ENCODE peak calls at places on chromosomes 4 and X, in four cellular contexts. One of them, this sample, is unnamed.

GRCh38 chrX:37921758-37922157 is 74.4 kb upstream of the DYNLT3 start:
- DNase-seq in upper lobe of right lung: no peak
- DNase-seq in mesendoderm: no peak
- DNase-seq in aorta: no peak
- DNase-seq in this sample: peak; percentile 82

GRCh38 chrX:84044051-84044450 is 143.9 kb downstream of the RPS6KA6 start:
- DNase-seq in upper lobe of right lung: no peak
- DNase-seq in mesendoderm: peak; percentile 16
- DNase-seq in aorta: no peak
- DNase-seq in this sample: no peak

GRCh38 chr4:10180927-10181744 is 64.5 kb upstream of the WDR1 start:
- DNase-seq in upper lobe of right lung: no peak
- DNase-seq in aorta: no peak
- DNase-seq in mesendoderm: peak; percentile 77
- DNase-seq in this sample: no peak

GRCh38 chrX:94662665-94663064 is 988.7 kb downstream of the FAM133A start:
- DNase-seq in upper lobe of right lung: no peak
- DNase-seq in aorta: no peak
- DNase-seq in mesendoderm: peak; percentile 6
- DNase-seq in this sample: no peak

GRCh38 chrX:22800360-22800759 is 199.4 kb upstream of the DDX53 start:
- DNase-seq in upper lobe of right lung: no peak
- DNase-seq in mesendoderm: peak; percentile 78
- DNase-seq in aorta: peak; percentile 61
- DNase-seq in this sample: peak; percentile 91

GRCh38 chr4:77880784-77881183 is 18.2 kb downstream of the MRPL1 start:
- DNase-seq in aorta: no peak
- DNase-seq in upper lobe of right lung: no peak
- DNase-seq in mesendoderm: peak; percentile 2
- DNase-seq in this sample: no peak

GRCh38 chr4:174036111-174036510 is 247.4 kb downstream of the FBXO8 start:
- DNase-seq in aorta: no peak
- DNase-seq in upper lobe of right lung: no peak
- DNase-seq in mesendoderm: peak; percentile 19
- DNase-seq in this sample: no peak

GRCh38 chr4:131091896-131092295 is 1995.9 kb downstream of the C4orf33 start:
- DNase-seq in upper lobe of right lung: no peak
- DNase-seq in aorta: no peak
- DNase-seq in mesendoderm: peak; percentile 53
- DNase-seq in this sample: peak; percentile 39

GRCh38 chr4:2338754-2339457 is 77.0 kb upstream of the MXD4 start:
- DNase-seq in aorta: peak; percentile 37
- DNase-seq in upper lobe of right lung: no peak
- DNase-seq in mesendoderm: no peak
- DNase-seq in this sample: no peak

GRCh38 chrX:54029543-54030143 is 14.6 kb downstream of the PHF8 start:
- DNase-seq in aorta: no peak
- DNase-seq in mesendoderm: no peak
- DNase-seq in upper lobe of right lung: peak; percentile 68
- DNase-seq in this sample: no peak

GRCh38 chrX:46208225-46208854 is 336.9 kb downstream of the ZNF674 start:
- DNase-seq in mesendoderm: no peak
- DNase-seq in upper lobe of right lung: no peak
- DNase-seq in aorta: no peak
- DNase-seq in this sample: peak; percentile 76

GRCh38 chrX:95346854-95347253 is 1337.8 kb upstream of the DIAPH2 start:
- DNase-seq in upper lobe of right lung: no peak
- DNase-seq in aorta: no peak
- DNase-seq in mesendoderm: peak; percentile 14
- DNase-seq in this sample: no peak

GRCh38 chr4:153573881-153574807 is 108.0 kb downstream of the TMEM131L start:
- DNase-seq in aorta: peak; percentile 76
- DNase-seq in mesendoderm: peak; percentile 39
- DNase-seq in upper lobe of right lung: no peak
- DNase-seq in this sample: peak; percentile 76

GRCh38 chr4:8198906-8199593 is at the start of gene SH3TC1:
- DNase-seq in aorta: peak; percentile 96
- DNase-seq in upper lobe of right lung: peak; percentile 97
- DNase-seq in mesendoderm: no peak
- DNase-seq in this sample: peak; percentile 81

GRCh38 chr4:154615211-154615610 is 2.8 kb upstream of the FGG start:
- DNase-seq in aorta: no peak
- DNase-seq in mesendoderm: no peak
- DNase-seq in upper lobe of right lung: no peak
- DNase-seq in this sample: no peak

GRCh38 chrX:107298276-107298675 is 91.9 kb downstream of the DNAAF6 start:
- DNase-seq in aorta: no peak
- DNase-seq in mesendoderm: peak; percentile 39
- DNase-seq in upper lobe of right lung: no peak
- DNase-seq in this sample: no peak

GRCh38 chr4:26171953-26172352 is 148.9 kb upstream of the RBPJ start:
- DNase-seq in aorta: no peak
- DNase-seq in mesendoderm: no peak
- DNase-seq in upper lobe of right lung: no peak
- DNase-seq in this sample: peak; percentile 94

GRCh38 chr4:184100297-184100885 is 117.3 kb downstream of the ENPP6 start:
- DNase-seq in upper lobe of right lung: peak; percentile 88
- DNase-seq in mesendoderm: peak; percentile 59
- DNase-seq in aorta: no peak
- DNase-seq in this sample: no peak

GRCh38 chr4:109005523-109005922 is 242.7 kb upstream of the ETNPPL start:
- DNase-seq in aorta: no peak
- DNase-seq in mesendoderm: no peak
- DNase-seq in upper lobe of right lung: no peak
- DNase-seq in this sample: peak; percentile 65

DNA sequence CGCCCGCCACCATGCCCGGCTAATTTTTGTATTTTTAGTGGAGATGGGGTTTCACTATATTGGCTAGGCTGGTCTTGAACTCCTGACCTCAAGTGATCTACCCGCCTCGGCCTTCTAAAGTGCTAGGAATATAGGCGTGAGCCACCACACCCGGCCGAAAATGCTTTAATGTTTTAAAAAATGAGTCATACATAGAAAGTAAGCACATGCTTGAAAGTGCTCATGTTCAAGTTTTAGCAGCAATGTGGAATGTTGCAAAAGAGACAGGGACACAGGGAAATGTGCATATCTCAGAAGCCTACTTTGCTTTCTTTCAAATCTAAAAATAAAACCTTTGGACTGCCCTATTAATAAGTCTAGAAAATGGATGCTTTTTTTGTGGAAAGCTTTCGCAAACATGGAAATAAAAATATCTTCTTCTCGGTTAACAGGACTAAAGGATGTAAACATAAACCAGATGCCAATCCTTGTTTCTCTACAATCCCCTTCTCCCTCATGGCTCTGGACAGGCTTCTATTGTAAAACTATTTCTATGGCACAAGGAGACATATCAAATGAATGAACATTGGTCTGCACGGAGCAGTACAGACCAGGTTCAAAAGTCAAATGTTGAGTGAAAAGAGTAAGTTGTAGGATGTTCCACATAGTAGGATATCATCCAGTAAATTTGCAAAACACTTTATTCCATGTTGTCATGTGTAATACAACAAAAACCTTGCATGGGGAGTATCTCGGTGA is 15.0 kb downstream of the MECP2 start:
- DNase-seq in upper lobe of right lung: no peak
- DNase-seq in mesendoderm: no peak
- DNase-seq in aorta: no peak
- DNase-seq in this sample: peak; percentile 59
- H3K4me3 ChIP-seq in upper lobe of right lung: no peak overlapping the region
- H3K4me3 ChIP-seq in mesendoderm: no peak overlapping the region
- H3K4me3 ChIP-seq in aorta: no peak overlapping the region
- H3K4me3 ChIP-seq in this sample: no peak overlapping the region

GRCh38 chr4:123433573-123433972 is 37.0 kb downstream of the SPRY1 start:
- DNase-seq in aorta: no peak
- DNase-seq in upper lobe of right lung: no peak
- DNase-seq in mesendoderm: no peak
- DNase-seq in this sample: no peak

GRCh38 chr4:123435246-123436113 is 38.9 kb downstream of the SPRY1 start:
- DNase-seq in aorta: no peak
- DNase-seq in upper lobe of right lung: no peak
- DNase-seq in mesendoderm: no peak
- DNase-seq in this sample: no peak

GRCh38 chr4:123430031-123430430 is 33.4 kb downstream of the SPRY1 start:
- DNase-seq in upper lobe of right lung: no peak
- DNase-seq in mesendoderm: no peak
- DNase-seq in aorta: no peak
- DNase-seq in this sample: no peak

GRCh38 chr4:123438031-123438430 is 41.4 kb downstream of the SPRY1 start:
- DNase-seq in upper lobe of right lung: no peak
- DNase-seq in mesendoderm: no peak
- DNase-seq in aorta: no peak
- DNase-seq in this sample: no peak

GRCh38 chr4:123433976-123434375 is 37.4 kb downstream of the SPRY1 start:
- DNase-seq in mesendoderm: no peak
- DNase-seq in aorta: no peak
- DNase-seq in upper lobe of right lung: no peak
- DNase-seq in this sample: no peak
- H3K4me3 ChIP-seq in mesendoderm: no peak overlapping the region
- H3K4me3 ChIP-seq in aorta: no peak overlapping the region
- H3K4me3 ChIP-seq in upper lobe of right lung: no peak overlapping the region
- H3K4me3 ChIP-seq in this sample: no peak overlapping the region

GRCh38 chr4:38320349-38320707 is 343.7 kb upstream of the KLF3 start:
- DNase-seq in aorta: no peak
- DNase-seq in upper lobe of right lung: no peak
- DNase-seq in mesendoderm: no peak
- DNase-seq in this sample: no peak

GRCh38 chr4:38317238-38317637 is 346.8 kb upstream of the KLF3 start:
- DNase-seq in mesendoderm: no peak
- DNase-seq in upper lobe of right lung: no peak
- DNase-seq in aorta: no peak
- DNase-seq in this sample: no peak

GRCh38 chr4:38320833-38321232 is 343.2 kb upstream of the KLF3 start:
- DNase-seq in aorta: no peak
- DNase-seq in upper lobe of right lung: no peak
- DNase-seq in mesendoderm: no peak
- DNase-seq in this sample: no peak

GRCh38 chr4:38319456-38320348 is 344.3 kb upstream of the KLF3 start:
- DNase-seq in mesendoderm: peak; percentile 93
- DNase-seq in aorta: peak; percentile 96
- DNase-seq in upper lobe of right lung: peak; percentile 96
- DNase-seq in this sample: peak; percentile 65

DNA sequence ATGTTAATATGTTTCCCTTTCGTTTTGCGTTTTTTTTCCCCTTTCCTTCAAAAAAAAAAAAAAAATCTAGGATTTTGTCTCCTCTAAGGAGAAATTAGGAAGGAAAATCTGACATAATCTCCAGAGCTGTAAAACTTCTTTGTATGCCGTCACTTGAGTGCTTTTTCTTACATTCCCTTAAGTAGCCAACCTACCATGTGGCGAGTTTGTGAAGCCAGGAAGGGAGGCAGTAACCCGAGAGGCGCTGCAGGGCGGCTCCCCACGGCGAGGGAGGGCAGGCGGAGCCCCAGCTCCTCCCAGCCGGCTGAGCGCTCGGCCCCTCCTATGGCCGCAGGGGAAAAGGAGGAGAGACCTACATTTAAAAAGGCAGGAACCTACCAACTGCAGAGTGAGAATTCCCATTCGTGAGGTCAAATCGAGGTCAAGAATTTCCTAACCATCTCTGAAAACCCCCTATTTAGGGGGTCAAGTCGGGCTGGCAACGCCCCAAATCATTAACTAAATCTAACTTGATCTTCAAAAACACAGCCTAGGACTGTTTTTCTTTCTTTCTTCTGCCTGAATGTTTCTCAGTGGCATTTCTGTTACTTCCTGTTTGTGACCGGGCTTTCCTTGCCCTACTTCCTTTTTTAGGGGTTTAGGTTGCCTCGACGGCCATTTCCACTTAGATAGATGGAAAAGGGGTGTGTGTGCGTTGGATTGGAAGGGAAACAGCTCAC is 345.1 kb upstream of the KLF3 start:
- DNase-seq in upper lobe of right lung: peak; percentile 95
- DNase-seq in mesendoderm: peak; percentile 98
- DNase-seq in aorta: peak; percentile 95
- DNase-seq in this sample: peak; percentile 96
- H3K4me3 ChIP-seq in upper lobe of right lung: peak overlapping the region; percentile 34
- H3K4me3 ChIP-seq in mesendoderm: no peak overlapping the region
- H3K4me3 ChIP-seq in aorta: no peak overlapping the region
- H3K4me3 ChIP-seq in this sample: peak overlapping the region; percentile 3

GRCh38 chr4:53905281-53905934 is 159.0 kb downstream of the CHIC2 start:
- DNase-seq in upper lobe of right lung: no peak
- DNase-seq in aorta: no peak
- DNase-seq in mesendoderm: no peak
- DNase-seq in this sample: no peak
- H3K4me3 ChIP-seq in upper lobe of right lung: no peak overlapping the region
- H3K4me3 ChIP-seq in aorta: no peak overlapping the region
- H3K4me3 ChIP-seq in mesendoderm: no peak overlapping the region
- H3K4me3 ChIP-seq in this sample: no peak overlapping the region

GRCh38 chrX:131763674-131764073 is 219.8 kb downstream of the OR13H1 start:
- DNase-seq in upper lobe of right lung: no peak
- DNase-seq in mesendoderm: peak; percentile 9
- DNase-seq in aorta: peak; percentile 77
- DNase-seq in this sample: peak; percentile 46

GRCh38 chrX:131762802-131763234 is 218.9 kb downstream of the OR13H1 start:
- DNase-seq in aorta: peak; percentile 57
- DNase-seq in mesendoderm: peak; percentile 31
- DNase-seq in upper lobe of right lung: no peak
- DNase-seq in this sample: peak; percentile 17

GRCh38 chrX:131764224-131764623 is 220.3 kb downstream of the OR13H1 start:
- DNase-seq in mesendoderm: no peak
- DNase-seq in upper lobe of right lung: no peak
- DNase-seq in aorta: no peak
- DNase-seq in this sample: no peak
- H3K4me3 ChIP-seq in mesendoderm: no peak overlapping the region
- H3K4me3 ChIP-seq in upper lobe of right lung: no peak overlapping the region
- H3K4me3 ChIP-seq in aorta: no peak overlapping the region
- H3K4me3 ChIP-seq in this sample: no peak overlapping the region